ENCODE peak calls at places on chromosomes 5 and 9, in six cellular contexts. W, P, Z, L, R and V are unnamed samples.

GRCh38 chr9:37329576-37329975 is 92.9 kb upstream of the GRHPR start:
- DNase-seq in P (peak; percentile 13), W (peak; percentile 17), R (no peak), L (no peak), Z (no peak), V (peak; percentile 43)

GRCh38 chr9:110189001-110189400 is 19.0 kb downstream of the C9orf152 start:
- DNase-seq in R (no peak), L (no peak), P (no peak), Z (no peak), W (no peak), V (peak; percentile 79)

GRCh38 chr9:114735732-114736131 is 53.7 kb upstream of the TEX48 start:
- DNase-seq in P (peak; percentile 48), R (no peak), Z (no peak), W (no peak), L (no peak), V (no peak)

GRCh38 chr9:94904806-94905205 is 178.3 kb downstream of the AOPEP start:
- DNase-seq in L (no peak), Z (no peak), R (no peak), W (no peak), P (no peak), V (no peak)

GRCh38 chr9:90032296-90033029 is 427.7 kb downstream of the GADD45G start:
- DNase-seq in Z (no peak), P (no peak), R (no peak), L (no peak), W (no peak), V (no peak)

GRCh38 chr5:10538103-10538788 is 25.6 kb upstream of the ANKRD33B start:
- DNase-seq in W (no peak), R (no peak), L (no peak), Z (no peak), P (no peak), V (no peak)

GRCh38 chr5:137073192-137073591 is 425.9 kb downstream of the SPOCK1 start:
- DNase-seq in L (no peak), R (peak; percentile 66), Z (no peak), W (no peak), P (peak; percentile 58), V (no peak)

GRCh38 chr5:135163964-135164363 is 129.9 kb upstream of the PITX1 start:
- DNase-seq in P (no peak), Z (no peak), L (no peak), W (no peak), R (no peak), V (no peak)

GRCh38 chr9:87498816-87499454 is 1.3 kb downstream of the DAPK1 start:
- DNase-seq in W (no peak), P (peak; percentile 23), Z (no peak), L (no peak), R (no peak), V (no peak)

GRCh38 chr9:87498046-87498815 is 564 bp downstream of the DAPK1 start:
- DNase-seq in P (peak; percentile 56), L (no peak), R (no peak), W (peak; percentile 69), Z (no peak), V (peak; percentile 53)

GRCh38 chr9:87494970-87495471 is 2.6 kb upstream of the DAPK1 start:
- DNase-seq in R (peak; percentile 57), P (peak; percentile 19), Z (no peak), L (no peak), W (no peak), V (no peak)

GRCh38 chr9:87497604-87498045 is at the start of gene DAPK1:
- DNase-seq in L (no peak), P (peak; percentile 60), R (no peak), Z (no peak), W (peak; percentile 83), V (peak; percentile 79)

DNA sequence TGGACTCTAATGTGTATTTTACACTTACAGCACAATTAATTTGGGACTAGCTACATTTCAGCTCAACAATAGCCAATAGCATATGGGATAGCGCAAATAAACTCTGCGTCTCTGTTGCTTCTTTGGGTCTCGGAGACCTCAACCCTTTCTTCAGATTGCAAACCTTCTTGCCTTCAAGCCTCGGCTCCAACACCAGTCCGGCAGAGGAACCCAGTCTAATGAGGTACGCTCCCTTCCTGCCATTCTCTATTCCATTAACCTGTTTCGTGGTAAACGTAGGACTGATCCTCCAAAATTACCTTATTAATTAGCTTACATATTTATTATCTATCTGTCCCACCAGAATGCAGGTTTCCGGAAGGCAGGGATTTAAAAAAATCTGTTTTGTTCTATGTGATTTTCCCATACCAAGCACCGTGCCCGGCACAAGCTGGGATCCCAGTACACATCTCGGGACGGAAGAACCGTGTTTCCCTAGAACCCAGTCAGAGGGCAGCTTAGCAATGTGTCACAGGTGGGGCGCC is 525 bp upstream of the DAPK1 start:
- DNase-seq in Z (no peak), L (no peak), R (no peak), W (no peak), P (no peak), V (no peak)
- H3K4me3 ChIP-seq in Z (no peak overlapping the region), L (peak overlapping the region; percentile 82), R (peak overlapping the region; percentile 55), W (peak overlapping the region; percentile 88), P (peak overlapping the region; percentile 61), V (no peak overlapping the region)

DNA sequence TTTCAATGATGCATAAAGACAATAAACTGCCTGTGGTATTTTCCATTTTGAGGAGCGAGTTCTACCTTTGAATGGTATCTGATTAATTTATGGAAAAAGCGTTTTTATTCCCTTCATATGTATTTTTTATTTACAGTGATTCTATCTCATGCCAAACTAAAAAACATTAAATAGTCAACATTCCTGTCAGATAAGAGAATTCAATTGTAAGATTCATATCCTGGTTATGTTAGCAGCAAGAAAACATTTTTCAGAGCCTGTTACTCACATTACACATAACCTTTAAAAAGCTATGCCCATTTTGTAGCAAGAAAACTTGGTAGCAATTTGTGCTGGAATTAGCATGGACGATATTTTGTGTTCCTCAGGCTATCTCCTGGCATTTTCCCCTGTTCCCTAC is 55.1 kb upstream of the PRLR start:
- DNase-seq in W (no peak), P (no peak), L (no peak), R (no peak), Z (no peak), V (no peak)
- H3K4me3 ChIP-seq in W (no peak overlapping the region), P (no peak overlapping the region), L (no peak overlapping the region), R (no peak overlapping the region), Z (no peak overlapping the region), V (no peak overlapping the region)

GRCh38 chr5:171391996-171392577 is 4.4 kb downstream of the NPM1 start:
- DNase-seq in L (no peak), W (no peak), R (no peak), P (no peak), Z (no peak), V (no peak)
- H3K4me3 ChIP-seq in L (peak overlapping the region; percentile 92), W (peak overlapping the region; percentile 77), R (no peak overlapping the region), P (no peak overlapping the region), Z (no peak overlapping the region), V (no peak overlapping the region)

DNA sequence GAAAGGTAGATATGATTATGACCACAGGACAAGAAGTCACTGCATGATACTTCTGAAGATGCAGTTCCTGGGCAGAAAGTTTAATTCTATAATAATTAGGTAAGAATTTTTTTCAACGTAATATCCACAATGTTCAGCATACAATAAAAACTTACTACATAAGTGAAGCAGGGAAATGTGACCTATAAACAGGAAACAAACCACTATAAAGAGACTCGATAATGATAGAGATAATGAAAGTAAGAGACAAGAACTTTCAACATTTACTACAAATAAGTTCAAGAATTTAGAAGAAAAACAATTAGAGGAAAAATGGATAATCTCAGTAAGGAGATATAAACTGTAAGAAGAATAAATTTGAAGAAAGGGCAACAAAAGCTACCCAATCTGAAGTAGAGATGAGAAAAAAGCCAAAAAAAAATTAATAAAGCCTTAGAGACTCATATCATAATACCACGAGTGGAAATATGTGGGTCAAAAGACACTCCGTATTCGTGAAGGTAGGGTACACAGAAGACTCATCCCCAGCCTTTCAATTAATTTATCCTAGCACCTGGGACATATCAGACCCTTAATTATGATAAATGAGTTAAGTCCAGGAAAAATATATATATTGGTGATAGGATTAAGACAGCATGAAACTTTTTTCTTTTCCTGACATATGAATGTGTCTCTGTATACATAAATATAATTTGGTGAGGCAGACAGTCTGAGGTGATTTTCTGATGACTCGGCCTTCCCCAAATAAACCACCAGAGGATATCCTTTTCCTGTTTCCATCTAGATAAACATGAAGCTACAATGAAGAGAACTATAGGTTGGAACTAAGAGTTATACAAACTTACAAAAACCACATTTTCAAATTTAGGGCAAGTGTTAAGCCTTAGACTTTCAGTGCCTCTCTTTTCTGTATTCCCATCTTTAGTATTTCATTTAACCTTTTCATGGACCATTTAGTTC is 120.4 kb downstream of the RAPGEF6 start:
- DNase-seq in P (peak; percentile 27), R (no peak), W (no peak), Z (peak; percentile 39), L (no peak), V (peak; percentile 47)
- H3K4me3 ChIP-seq in P (no peak overlapping the region), R (no peak overlapping the region), W (no peak overlapping the region), Z (peak overlapping the region; percentile 55), L (no peak overlapping the region), V (no peak overlapping the region)

GRCh38 chr5:159107308-159107707 is 7.6 kb upstream of the EBF1 start:
- DNase-seq in L (no peak), P (no peak), R (no peak), W (no peak), Z (no peak), V (no peak)

GRCh38 chr5:159106193-159106568 is 6.5 kb upstream of the EBF1 start:
- DNase-seq in P (no peak), R (no peak), L (no peak), Z (no peak), W (no peak), V (no peak)

GRCh38 chr5:159105318-159106053 is 5.8 kb upstream of the EBF1 start:
- DNase-seq in P (no peak), R (no peak), Z (no peak), W (no peak), L (no peak), V (no peak)

GRCh38 chr5:159104759-159105317 is 5.1 kb upstream of the EBF1 start:
- DNase-seq in P (no peak), R (no peak), Z (no peak), W (no peak), L (no peak), V (no peak)

DNA sequence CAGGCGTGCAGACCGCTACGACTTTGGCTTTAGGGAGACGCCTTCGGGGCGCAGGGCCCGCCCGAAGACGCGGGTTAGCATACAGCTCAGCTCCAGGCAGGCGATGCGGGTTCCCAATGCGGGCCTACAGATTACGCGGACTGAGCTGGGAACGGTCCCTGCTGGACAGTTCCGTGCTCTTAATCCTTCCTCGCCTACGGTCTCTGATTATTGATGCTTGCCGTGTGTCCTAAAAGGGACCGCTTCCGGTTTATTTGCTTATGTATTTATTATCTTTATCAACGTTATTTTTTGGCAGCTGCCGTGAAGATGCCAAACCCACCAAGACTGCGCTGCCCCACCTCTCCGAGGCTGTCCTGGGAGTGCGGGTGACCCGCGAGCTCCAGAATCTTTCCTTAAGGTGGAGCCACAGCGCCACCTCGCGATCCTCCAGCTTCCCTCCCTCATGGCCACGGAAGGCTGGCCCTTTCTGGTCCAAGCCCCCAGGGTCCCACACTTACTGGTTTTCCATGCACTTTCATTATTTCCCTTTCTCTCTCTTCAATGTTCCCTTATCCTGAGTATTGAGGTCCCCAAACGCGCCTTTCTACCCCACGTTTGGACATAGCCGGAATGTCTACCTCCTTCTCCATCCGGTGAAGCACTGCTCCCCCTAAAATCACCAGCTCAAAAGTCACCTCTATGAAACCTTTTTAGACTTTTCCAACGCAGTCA is 7.0 kb upstream of the EBF1 start:
- DNase-seq in Z (peak; percentile 63), L (no peak), R (peak; percentile 22), P (peak; percentile 53), W (peak; percentile 90), V (peak; percentile 37)
- H3K4me3 ChIP-seq in Z (peak overlapping the region; percentile 44), L (peak overlapping the region; percentile 61), R (peak overlapping the region; percentile 36), P (peak overlapping the region; percentile 47), W (peak overlapping the region; percentile 29), V (no peak overlapping the region)